ENCODE peak calls at places on chromosomes 1 and 21, in six cellular contexts. F, I, Q, K, P and Y are unnamed samples.

GRCh38 chr1:66434096-66434495 is 99.9 kb upstream of the SGIP1 start:
- DNase-seq in P (no peak), Q (no peak), F (no peak), I (no peak), K (peak), Y (no peak)

GRCh38 chr1:94270801-94271203 is 33.4 kb upstream of the ARHGAP29 start:
- DNase-seq in F (no peak), K (peak), Q (no peak), P (no peak), I (no peak), Y (no peak)

GRCh38 chr1:196271212-196271947 is 336.9 kb downstream of the KCNT2 start:
- DNase-seq in F (no peak), I (no peak), K (no peak), P (peak), Q (no peak), Y (no peak)

GRCh38 chr1:22611530-22611947 is 24.9 kb upstream of the C1QA start:
- DNase-seq in K (peak), P (peak), Q (no peak), I (no peak), F (peak), Y (peak)

GRCh38 chr1:192983349-192983980 is 75.7 kb downstream of the UCHL5 start:
- DNase-seq in P (peak), F (no peak), K (no peak), I (no peak), Q (no peak), Y (peak)

GRCh38 chr1:85473390-85473789 is 8.4 kb upstream of the DDAH1 start:
- DNase-seq in P (no peak), F (no peak), K (no peak), Q (no peak), I (no peak), Y (no peak)

GRCh38 chr1:197096137-197096536 is 29.1 kb upstream of the F13B start:
- DNase-seq in F (no peak), P (no peak), Q (no peak), K (no peak), I (no peak), Y (no peak)

GRCh38 chr1:151934048-151934493 is 24.8 kb upstream of the THEM4 start:
- DNase-seq in P (peak), K (peak), F (no peak), Q (no peak), I (peak), Y (peak)

GRCh38 chr1:226226601-226227000 is 3.1 kb downstream of the MIXL1 start:
- DNase-seq in K (no peak), F (no peak), P (peak), Q (no peak), I (no peak), Y (no peak)
- TF ChIP-seq CTCF in K (no peak), F (no peak), P (no peak), Q (no peak), I (no peak), Y (no peak)

DNA sequence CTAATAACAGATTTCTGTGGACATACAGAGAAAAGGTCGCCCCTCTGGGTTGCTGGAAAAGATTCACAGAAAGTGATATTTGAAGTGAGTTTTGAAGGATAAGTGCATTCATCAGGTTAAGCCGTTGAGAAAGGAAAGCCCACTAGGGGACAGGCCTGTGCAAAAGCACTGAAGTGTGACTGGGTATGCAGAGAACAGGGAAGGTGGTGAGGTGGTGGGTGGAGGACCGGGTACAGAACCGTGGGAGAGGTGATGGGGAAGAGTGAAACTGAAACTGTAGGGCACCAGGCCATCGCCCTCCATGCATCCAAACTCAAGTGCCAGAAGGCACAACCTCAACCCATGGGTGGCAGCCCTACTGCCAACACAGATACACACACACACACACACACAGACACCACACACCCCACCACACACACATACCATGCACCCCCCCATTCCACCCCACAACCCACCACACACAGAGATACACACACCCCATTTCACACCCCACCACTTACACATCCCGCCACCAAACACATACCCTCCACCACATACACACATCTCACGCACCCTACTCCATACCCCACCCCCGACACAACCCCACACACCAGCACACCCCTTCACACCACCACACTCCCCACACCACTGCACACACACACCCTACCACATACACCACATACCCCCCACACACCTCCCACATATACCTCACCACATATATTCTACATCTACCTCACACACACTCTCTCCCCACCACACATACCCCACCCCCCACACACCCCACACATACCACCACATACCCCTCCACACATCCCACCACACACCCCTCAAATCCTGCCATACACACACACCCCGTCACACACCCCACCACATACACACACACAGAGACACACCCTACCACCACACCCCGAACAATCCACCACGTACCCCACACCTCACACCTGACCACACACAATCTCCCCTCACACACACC is 59.0 kb downstream of the TSEN15 start:
- DNase-seq in P (peak), F (no peak), I (no peak), Q (no peak), K (no peak), Y (peak)
- TF ChIP-seq CTCF in P (no peak), F (no peak), I (no peak), Q (no peak), K (no peak), Y (no peak)

GRCh38 chr1:10586125-10586524 is 111.4 kb downstream of the PEX14 start:
- DNase-seq in I (no peak), K (no peak), F (no peak), P (peak), Q (no peak), Y (no peak)
- TF ChIP-seq CTCF in I (no peak), K (no peak), F (no peak), P (no peak), Q (no peak), Y (no peak)

GRCh38 chr21:36661511-36662309 is 37.2 kb upstream of the SIM2 start:
- DNase-seq in I (peak), K (no peak), F (peak), Q (no peak), P (no peak), Y (no peak)
- TF ChIP-seq CTCF in I (peak), K (peak), F (peak), Q (no peak), P (no peak), Y (peak)

DNA sequence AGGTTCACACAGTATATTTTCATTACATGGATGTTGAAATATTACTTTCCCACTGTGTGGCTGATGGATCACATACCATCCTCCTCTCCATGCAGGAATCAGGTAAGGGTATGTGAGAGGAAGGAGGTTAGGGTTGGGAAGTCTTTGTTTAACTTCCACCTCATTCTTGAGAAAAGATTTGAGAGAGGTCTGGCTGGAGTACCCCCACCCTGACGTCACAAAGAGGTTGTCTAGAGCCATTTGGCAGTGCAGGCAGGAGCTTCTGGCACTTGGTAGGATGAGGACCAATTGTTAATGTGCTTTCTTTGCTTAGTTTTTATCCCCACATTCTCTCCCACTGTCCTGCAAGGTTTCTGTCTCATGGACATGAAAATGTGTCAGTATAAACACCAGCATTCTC is 356.6 kb downstream of the DSCAM start:
- DNase-seq in I (no peak), Q (no peak), K (no peak), P (no peak), F (no peak), Y (no peak)
- TF ChIP-seq CTCF in I (no peak), Q (no peak), K (no peak), P (no peak), F (no peak), Y (no peak)

DNA sequence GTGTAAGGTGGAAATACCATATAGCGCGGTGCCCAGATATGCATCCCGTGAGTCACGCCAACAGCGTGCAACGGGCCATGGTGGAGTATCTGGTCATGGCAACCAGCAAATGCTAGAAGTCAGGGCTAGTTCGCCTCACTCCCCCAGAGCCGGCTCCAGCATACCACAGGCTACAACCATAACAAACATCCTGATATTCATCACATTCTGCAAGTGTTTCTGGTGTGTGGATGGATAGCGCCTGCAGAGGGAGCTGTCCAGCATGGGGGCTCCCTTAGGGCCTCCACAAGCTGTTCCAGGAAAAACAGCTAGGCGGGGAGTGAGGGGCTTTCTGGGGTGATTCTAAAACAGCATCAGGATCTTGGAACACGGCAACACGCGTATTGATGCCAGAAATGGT is 6.8 kb downstream of the C1orf198 start:
- DNase-seq in Q (no peak), F (no peak), K (no peak), I (no peak), P (no peak), Y (no peak)
- TF ChIP-seq CTCF in Q (no peak), F (peak), K (peak), I (no peak), P (no peak), Y (no peak)